ENCODE peak calls at places on chromosomes 7 and 10, in seven cellular contexts. F, J, P, B, N, Q and W are unnamed samples.

GRCh38 chr7:2104107-2104710 is 128.5 kb downstream of the MAD1L1 start:
- DNase-seq in F (peak), J (peak), P (peak), B (peak), N (peak), Q (no peak), W (peak)

GRCh38 chr7:143345428-143345900 is 17.0 kb downstream of the FAM131B start:
- DNase-seq in F (peak), J (no peak), P (peak), B (peak), N (no peak), Q (peak), W (no peak)

GRCh38 chr7:149824301-149824741 is 13.9 kb upstream of the ZNF862 start:
- DNase-seq in F (no peak), J (no peak), P (no peak), B (no peak), N (no peak), Q (no peak), W (no peak)

GRCh38 chr10:142371-142770 is 7.1 kb downstream of the ZMYND11 start:
- DNase-seq in F (no peak), J (no peak), P (no peak), B (no peak), N (no peak), Q (no peak), W (peak)

GRCh38 chr10:88728107-88728763 is 22.2 kb downstream of the LIPK start:
- DNase-seq in F (no peak), J (peak), P (peak), B (no peak), N (no peak), Q (peak), W (peak)

GRCh38 chr10:36423821-36424248 is 701.6 kb upstream of the ANKRD30A start:
- DNase-seq in F (no peak), J (no peak), P (no peak), B (no peak), N (no peak), Q (no peak), W (no peak)

GRCh38 chr10:31698169-31698890 is 230.3 kb downstream of the ARHGAP12 start:
- DNase-seq in F (no peak), J (no peak), P (no peak), B (no peak), N (peak), Q (no peak), W (no peak)

GRCh38 chr10:19245889-19246841 is 197.6 kb downstream of the MALRD1 start:
- DNase-seq in F (no peak), J (no peak), P (no peak), B (no peak), N (peak), Q (no peak), W (no peak)

GRCh38 chr7:109844362-109844761 is 1246.6 kb upstream of the LRRN3 start:
- DNase-seq in F (no peak), J (no peak), P (peak), B (no peak), N (no peak), Q (no peak), W (no peak)

GRCh38 chr7:151101621-151102396 is 15.5 kb downstream of the AGAP3 start:
- DNase-seq in F (no peak), J (no peak), P (no peak), B (no peak), N (no peak), Q (no peak), W (no peak)

GRCh38 chr10:84329094-84329611 is 764 bp downstream of the CCSER2 start:
- DNase-seq in F (peak), J (peak), P (peak), B (peak), N (peak), Q (no peak), W (peak)

GRCh38 chr10:91146146-91146545 is 74.3 kb upstream of the PCGF5 start:
- DNase-seq in F (no peak), J (no peak), P (no peak), B (no peak), N (no peak), Q (no peak), W (no peak)

GRCh38 chr7:45107356-45107755 is 4.1 kb downstream of the TBRG4 start:
- DNase-seq in F (no peak), J (no peak), P (no peak), B (no peak), N (no peak), Q (no peak), W (no peak)

GRCh38 chr7:104231054-104232046 is 23.5 kb upstream of the ORC5 start:
- DNase-seq in F (peak), J (peak), P (peak), B (peak), N (peak), Q (peak), W (peak)

GRCh38 chr7:96269246-96269994 is 52.5 kb downstream of the SLC25A13 start:
- DNase-seq in F (no peak), J (no peak), P (no peak), B (no peak), N (no peak), Q (no peak), W (no peak)

GRCh38 chr10:17029581-17030271 is 99.9 kb downstream of the CUBN start:
- DNase-seq in F (peak), J (no peak), P (peak), B (peak), N (peak), Q (no peak), W (no peak)

GRCh38 chr7:69285856-69286255 is 312.4 kb upstream of the AUTS2 start:
- DNase-seq in F (no peak), J (no peak), P (no peak), B (no peak), N (no peak), Q (no peak), W (no peak)

GRCh38 chr10:46226232-46226631 is 60.6 kb upstream of the ANTXRL start:
- DNase-seq in F (no peak), J (no peak), P (no peak), B (no peak), N (no peak), Q (no peak), W (no peak)